ENCODE peak calls at places on chromosomes 2 and 18, in nine cellular contexts. J, O, Z, U, C, P, R, F and A are unnamed samples.

GRCh38 chr2:138602166-138602460 is 100.5 kb downstream of the SPOPL start:
- DNase-seq in J (no peak), O (no peak), Z (no peak), U (no peak), C (no peak), P (no peak), R (peak; percentile 11), F (no peak), A (no peak)

GRCh38 chr2:55843096-55843991 is 80.2 kb downstream of the EFEMP1 start:
- DNase-seq in J (peak; percentile 83), O (peak; percentile 99), Z (no peak), U (no peak), C (peak; percentile 59), P (peak; percentile 90), R (no peak), F (no peak), A (peak; percentile 70)

GRCh38 chr2:127641846-127642510 is 4.0 kb upstream of the GPR17 start:
- DNase-seq in J (no peak), O (no peak), Z (no peak), U (no peak), C (no peak), P (no peak), R (no peak), F (peak; percentile 61), A (no peak)

GRCh38 chr2:240138275-240138984 is 2.0 kb downstream of the OTOS start:
- DNase-seq in J (no peak), O (peak; percentile 14), Z (no peak), U (no peak), C (no peak), P (peak; percentile 8), R (no peak), F (no peak), A (peak; percentile 30)

GRCh38 chr2:193024791-193025190 is 830.1 kb upstream of the TMEFF2 start:
- DNase-seq in J (no peak), O (no peak), Z (no peak), U (no peak), C (no peak), P (no peak), R (no peak), F (no peak), A (no peak)

GRCh38 chr2:237873382-237873781 is 14.0 kb downstream of the RAMP1 start:
- DNase-seq in J (no peak), O (no peak), Z (no peak), U (no peak), C (no peak), P (no peak), R (no peak), F (no peak), A (no peak)

GRCh38 chr2:161134547-161135518 is 25.4 kb upstream of the TANK start:
- DNase-seq in J (peak; percentile 5), O (no peak), Z (no peak), U (no peak), C (peak; percentile 39), P (peak; percentile 48), R (peak; percentile 38), F (no peak), A (peak; percentile 68)

GRCh38 chr2:71683070-71683469 is 229.7 kb downstream of the DYSF start:
- DNase-seq in J (no peak), O (no peak), Z (no peak), U (no peak), C (no peak), P (no peak), R (no peak), F (no peak), A (no peak)

GRCh38 chr2:7194950-7195349 is 277.7 kb downstream of the RNF144A start:
- DNase-seq in J (no peak), O (no peak), Z (no peak), U (no peak), C (no peak), P (no peak), R (no peak), F (no peak), A (no peak)

GRCh38 chr2:7196871-7197270 is 279.7 kb downstream of the RNF144A start:
- DNase-seq in J (no peak), O (no peak), Z (no peak), U (no peak), C (no peak), P (no peak), R (no peak), F (no peak), A (no peak)

GRCh38 chr2:7190587-7191320 is 273.5 kb downstream of the RNF144A start:
- DNase-seq in J (no peak), O (no peak), Z (no peak), U (no peak), C (no peak), P (no peak), R (no peak), F (no peak), A (no peak)

GRCh38 chr2:7191927-7192326 is 274.7 kb downstream of the RNF144A start:
- DNase-seq in J (peak; percentile 96), O (peak; percentile 62), Z (no peak), U (no peak), C (no peak), P (peak; percentile 59), R (peak; percentile 6), F (no peak), A (no peak)

DNA sequence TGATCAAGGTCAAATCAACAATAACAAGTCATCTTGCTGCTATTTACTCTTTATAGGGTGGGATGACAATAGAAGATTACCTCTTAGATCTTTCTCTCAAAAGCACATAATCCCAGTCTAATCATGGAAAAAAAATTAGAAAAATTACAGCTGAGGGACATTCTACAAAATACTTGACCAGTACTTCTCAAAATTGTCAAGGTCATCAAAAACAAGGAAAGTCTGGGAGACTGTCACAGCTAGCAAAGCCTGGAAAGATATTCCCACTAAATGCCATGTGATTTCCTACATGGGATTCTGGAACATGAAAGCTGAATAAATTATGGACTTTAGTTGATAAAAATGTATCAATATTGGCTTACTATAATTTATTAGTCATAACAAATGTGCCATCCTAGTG is 276.2 kb downstream of the RNF144A start:
- DNase-seq in J (no peak), O (no peak), Z (no peak), U (no peak), C (no peak), P (no peak), R (no peak), F (no peak), A (no peak)
- H3K4me3 ChIP-seq in J (no peak overlapping the region), O (no peak overlapping the region), Z (no peak overlapping the region), U (no peak overlapping the region), C (no peak overlapping the region), P (no peak overlapping the region), R (no peak overlapping the region), F (no peak overlapping the region), A (no peak overlapping the region)

DNA sequence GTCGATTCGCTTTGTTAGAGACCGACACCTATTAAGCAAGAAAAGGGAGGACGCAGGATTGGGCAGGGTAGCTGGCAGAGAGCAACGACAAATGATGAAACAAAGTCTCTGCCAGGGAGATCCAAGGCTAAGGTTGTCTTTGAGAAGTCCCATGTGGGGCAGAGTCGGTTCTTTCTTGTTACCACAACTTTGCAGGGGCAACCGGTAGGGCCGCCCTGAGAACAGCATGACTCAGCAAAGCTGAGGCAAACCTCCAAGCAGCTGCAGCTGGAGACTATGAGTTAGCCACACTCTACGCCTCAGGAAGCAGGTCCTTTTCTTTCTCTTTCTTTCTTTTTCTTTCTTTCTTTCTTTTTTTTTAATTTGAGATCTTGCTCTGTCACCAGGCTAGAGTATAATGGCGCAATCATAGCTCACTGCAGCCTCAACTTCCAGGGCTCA is 452.3 kb upstream of the ID2 start:
- DNase-seq in J (peak; percentile 56), O (peak; percentile 84), Z (peak; percentile 99), U (peak; percentile 52), C (peak; percentile 42), P (peak; percentile 84), R (peak; percentile 12), F (peak; percentile 28), A (no peak)
- TF ChIP-seq CTCF in J (peak; percentile 37), O (no peak), Z (no peak), U (no peak), C (no peak), P (no peak), R (no peak), F (no peak), A (no peak)

GRCh38 chr2:108585446-108585845 is 51.2 kb downstream of the LIMS1 start:
- DNase-seq in J (no peak), O (no peak), Z (peak; percentile 40), U (no peak), C (no peak), P (peak; percentile 72), R (no peak), F (no peak), A (no peak)

GRCh38 chr2:108586116-108586515 is 51.8 kb downstream of the LIMS1 start:
- DNase-seq in J (no peak), O (peak; percentile 75), Z (no peak), U (no peak), C (no peak), P (no peak), R (no peak), F (no peak), A (no peak)

GRCh38 chr2:108587621-108588020 is 53.4 kb downstream of the LIMS1 start:
- DNase-seq in J (peak; percentile 86), O (peak; percentile 77), Z (no peak), U (no peak), C (no peak), P (peak; percentile 76), R (no peak), F (no peak), A (no peak)

GRCh38 chr2:108588070-108588668 is 53.9 kb downstream of the LIMS1 start:
- DNase-seq in J (no peak), O (no peak), Z (peak; percentile 82), U (no peak), C (peak; percentile 46), P (peak; percentile 55), R (no peak), F (no peak), A (no peak)

GRCh38 chr2:108586631-108587030 is 52.4 kb downstream of the LIMS1 start:
- DNase-seq in J (no peak), O (no peak), Z (no peak), U (no peak), C (no peak), P (no peak), R (no peak), F (no peak), A (no peak)
- H3K4me3 ChIP-seq in J (no peak overlapping the region), O (no peak overlapping the region), Z (no peak overlapping the region), U (no peak overlapping the region), C (no peak overlapping the region), P (no peak overlapping the region), R (no peak overlapping the region), F (no peak overlapping the region), A (no peak overlapping the region)

DNA sequence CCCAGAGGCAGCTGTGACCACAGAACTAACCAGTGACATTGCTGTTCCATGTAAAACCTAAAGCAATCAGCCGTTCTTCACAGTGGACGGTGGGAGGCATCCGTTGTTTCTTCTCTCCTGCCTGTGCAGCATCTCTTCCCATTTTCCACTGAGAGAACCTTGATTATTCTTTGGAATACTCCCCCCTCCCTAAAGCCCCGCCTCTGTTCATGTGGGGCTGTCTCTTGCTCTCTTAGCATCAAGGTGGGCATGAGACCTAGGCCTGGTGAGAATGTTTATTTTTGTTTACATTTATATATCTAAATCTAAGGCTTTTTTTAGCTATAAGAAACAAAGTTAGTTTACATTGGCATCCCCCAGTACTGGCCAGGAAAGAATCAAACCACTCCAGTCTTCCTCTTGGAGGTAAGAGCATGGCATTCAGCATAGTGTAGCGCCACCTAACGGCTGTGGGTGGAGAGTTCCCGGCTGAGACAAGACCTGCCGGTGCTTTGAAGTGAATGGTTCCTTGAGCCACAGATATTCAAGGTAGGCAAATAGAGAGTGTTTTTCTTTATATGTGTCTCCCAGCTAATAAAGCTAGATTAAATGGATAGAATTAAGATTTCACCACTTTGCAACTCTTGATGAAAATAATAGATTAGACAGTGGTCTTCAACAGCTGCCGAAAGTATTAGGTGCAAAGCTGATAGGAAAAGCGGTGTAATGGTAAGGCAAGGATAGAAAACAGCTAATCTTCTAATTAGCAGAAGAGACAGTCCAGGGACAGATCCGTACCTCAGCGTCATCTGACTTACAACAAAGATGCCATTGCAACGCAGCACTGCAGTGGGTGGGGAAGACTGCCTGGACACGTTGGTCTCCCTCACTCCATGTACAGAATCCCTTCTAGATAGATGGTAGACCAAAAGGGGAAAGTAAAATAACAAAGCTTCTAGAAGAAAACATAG is 219.6 kb upstream of the RAB12 start:
- DNase-seq in J (peak; percentile 77), O (peak; percentile 78), Z (peak; percentile 63), U (peak; percentile 72), C (peak; percentile 78), P (peak; percentile 82), R (peak; percentile 93), F (no peak), A (peak; percentile 69)
- TF ChIP-seq CTCF in J (peak; percentile 95), O (peak; percentile 78), Z (peak; percentile 77), U (peak; percentile 87), C (no peak), P (peak; percentile 84), R (peak; percentile 100), F (peak; percentile 22), A (peak; percentile 80)